ENCODE peak calls at places on chromosome 9, in eight cellular contexts. A is CD4-positive, CD25-positive, alpha-beta regulatory T cell; L is aorta; K is mesendoderm; O is neuronal stem cell; M is PC-9; J is sigmoid colon; V is psoas muscle. D is an unnamed sample.
A peak's percentile ranks its signal among the peaks of the same experiment; 100 is the strongest.

GRCh38 chr9:33698267-33698666 is 97.1 kb upstream of the PRSS3 start:
- DNase-seq in J (no peak), A (no peak), K (no peak), M (no peak), L (no peak), V (no peak), O (no peak), D (no peak)

GRCh38 chr9:33408087-33408486 is 5.7 kb upstream of the AQP7 start:
- DNase-seq in V (no peak), O (no peak), M (no peak), K (no peak), J (no peak), L (no peak), A (no peak), D (no peak)

GRCh38 chr9:116789097-116789496 is 102.0 kb downstream of the TRIM32 start:
- DNase-seq in V (no peak), A (no peak), J (no peak), M (no peak), L (no peak), O (no peak), K (peak; percentile 65), D (no peak)

GRCh38 chr9:16257604-16258003 is 612.9 kb downstream of the BNC2 start:
- DNase-seq in M (no peak), O (no peak), L (no peak), J (no peak), K (peak; percentile 34), A (no peak), V (no peak), D (no peak)

GRCh38 chr9:75105841-75106240 is 17.5 kb downstream of the OSTF1 start:
- DNase-seq in V (no peak), K (no peak), M (no peak), J (no peak), L (no peak), O (no peak), A (no peak), D (no peak)

GRCh38 chr9:134717056-134717455 is 75.5 kb downstream of the COL5A1 start:
- DNase-seq in A (no peak), M (no peak), K (no peak), J (no peak), L (no peak), O (no peak), V (peak; percentile 42), D (no peak)

GRCh38 chr9:35510745-35511428 is 21.0 kb downstream of the RUSC2 start:
- DNase-seq in V (peak; percentile 83), M (peak; percentile 90), J (peak; percentile 94), O (no peak), L (peak; percentile 91), K (peak; percentile 69), A (no peak), D (peak; percentile 67)

GRCh38 chr9:92141144-92142129 is 26.2 kb upstream of the SPTLC1 start:
- DNase-seq in O (no peak), K (no peak), M (no peak), L (no peak), J (peak; percentile 68), V (no peak), A (no peak), D (no peak)

GRCh38 chr9:123749580-123750202 is 180.2 kb downstream of the DENND1A start:
- DNase-seq in L (no peak), V (no peak), A (no peak), O (no peak), J (no peak), M (no peak), K (peak; percentile 37), D (peak; percentile 18)

GRCh38 chr9:92600075-92600741 is 64.4 kb upstream of the ECM2 start:
- DNase-seq in A (no peak), K (no peak), J (no peak), O (no peak), M (no peak), V (no peak), L (no peak), D (no peak)

GRCh38 chr9:24793711-24794110 is 248.0 kb upstream of the IZUMO3 start:
- DNase-seq in O (no peak), A (no peak), V (no peak), L (no peak), K (no peak), J (no peak), M (no peak), D (no peak)

GRCh38 chr9:6506571-6506970 is 93.6 kb downstream of the UHRF2 start:
- DNase-seq in V (no peak), O (no peak), J (no peak), L (no peak), A (no peak), M (no peak), K (no peak), D (no peak)

GRCh38 chr9:21070171-21070571 is 7.6 kb downstream of the IFNB1 start:
- DNase-seq in J (peak; percentile 80), A (no peak), M (peak; percentile 65), K (peak; percentile 54), O (no peak), L (peak; percentile 61), V (no peak), D (peak; percentile 88)

GRCh38 chr9:83280259-83280658 is 217.3 kb upstream of the RASEF start:
- DNase-seq in M (no peak), O (no peak), A (no peak), L (no peak), K (no peak), V (no peak), J (no peak), D (no peak)

GRCh38 chr9:124550080-124550479 is 42.9 kb upstream of the NR5A1 start:
- DNase-seq in M (no peak), A (no peak), K (no peak), V (no peak), O (no peak), L (no peak), J (no peak), D (no peak)

GRCh38 chr9:108271646-108272349 is 584.0 kb downstream of the ACTL7B start:
- DNase-seq in O (peak; percentile 30), M (peak; percentile 89), L (no peak), K (peak; percentile 75), A (no peak), V (no peak), J (no peak), D (peak; percentile 75)
- H3K4me3 ChIP-seq in O (no peak overlapping the region), M (peak overlapping the region; percentile 47), L (no peak overlapping the region), K (no peak overlapping the region), A (no peak overlapping the region), V (peak overlapping the region; percentile 37), J (peak overlapping the region; percentile 2), D (no peak overlapping the region)

DNA sequence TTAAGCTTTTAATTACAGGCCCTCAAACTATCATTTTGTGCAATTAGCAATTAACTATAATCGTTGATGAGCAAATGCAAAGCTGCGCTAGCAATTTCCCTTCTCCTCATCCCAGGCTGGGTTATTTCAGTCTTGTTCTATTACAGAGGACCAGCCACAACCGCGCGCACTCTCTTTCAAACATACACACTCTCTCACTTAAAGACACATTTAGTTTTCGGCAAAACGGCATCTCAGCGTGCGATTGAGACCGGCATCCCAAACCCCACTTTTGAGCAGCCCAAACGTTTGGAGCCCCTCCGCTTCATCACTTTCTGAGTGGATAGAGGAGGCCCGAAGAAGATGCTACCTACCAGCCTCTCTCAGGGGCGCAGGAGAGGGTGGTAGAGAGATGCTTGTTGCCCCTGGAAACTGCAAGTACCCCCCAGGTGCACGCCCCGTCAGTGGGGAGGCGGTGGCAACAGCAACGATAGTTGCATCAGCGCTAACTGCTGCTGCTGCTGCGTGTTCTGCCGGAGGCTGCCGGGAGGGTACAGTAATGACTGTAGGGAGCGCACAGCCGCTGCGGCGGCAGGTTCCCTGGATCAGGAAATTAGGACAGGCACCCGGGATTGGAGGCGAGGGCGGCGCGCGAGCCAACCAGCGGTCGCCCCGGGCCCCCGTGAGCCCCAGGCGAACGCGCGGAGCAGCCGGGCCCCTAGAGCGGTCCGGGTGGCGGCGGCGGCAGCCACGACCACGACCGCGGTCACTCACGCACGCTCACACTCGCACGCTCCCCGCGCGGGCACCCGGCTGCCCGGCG is 510 bp upstream of the VLDLR start:
- DNase-seq in K (peak; percentile 96), L (peak; percentile 86), J (peak; percentile 92), O (peak; percentile 59), M (peak; percentile 64), A (no peak), V (peak; percentile 90), D (peak; percentile 38)
- H3K27me3 ChIP-seq in K (no peaks in the 10 kb centered on the region), L (no peaks in the 10 kb centered on the region), J (no peaks in the 10 kb centered on the region), O (peaks cover 3% of the 10 kb centered on the region), M (no peaks in the 10 kb centered on the region), A (peaks cover 23% of the 10 kb centered on the region), V (no peaks in the 10 kb centered on the region), D (no peaks in the 10 kb centered on the region)

DNA sequence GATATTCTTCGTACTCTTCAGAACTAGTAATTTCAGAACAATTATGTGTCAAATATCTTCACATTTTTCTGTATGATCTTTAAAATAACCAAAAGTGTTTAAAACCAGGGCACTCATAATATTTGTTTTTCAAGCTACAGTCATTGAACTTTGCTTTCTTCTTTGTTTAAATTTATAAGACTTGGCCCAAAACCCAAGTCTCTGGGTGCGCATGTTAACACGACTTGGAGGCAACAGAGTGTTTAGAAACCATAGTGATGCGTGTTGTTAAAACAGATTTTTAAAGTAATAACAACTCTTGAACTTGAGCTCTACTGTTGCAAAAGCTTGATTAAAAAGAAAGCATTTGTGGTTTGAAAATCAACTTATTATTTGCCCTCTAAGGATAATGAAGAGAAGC is 26.0 kb upstream of the GRIN3A start:
- DNase-seq in L (no peak), M (no peak), A (no peak), O (no peak), J (no peak), K (no peak), V (no peak), D (no peak)
- H3K4me3 ChIP-seq in L (no peak overlapping the region), M (no peak overlapping the region), A (no peak overlapping the region), O (no peak overlapping the region), J (no peak overlapping the region), K (no peak overlapping the region), V (no peak overlapping the region), D (no peak overlapping the region)

DNA sequence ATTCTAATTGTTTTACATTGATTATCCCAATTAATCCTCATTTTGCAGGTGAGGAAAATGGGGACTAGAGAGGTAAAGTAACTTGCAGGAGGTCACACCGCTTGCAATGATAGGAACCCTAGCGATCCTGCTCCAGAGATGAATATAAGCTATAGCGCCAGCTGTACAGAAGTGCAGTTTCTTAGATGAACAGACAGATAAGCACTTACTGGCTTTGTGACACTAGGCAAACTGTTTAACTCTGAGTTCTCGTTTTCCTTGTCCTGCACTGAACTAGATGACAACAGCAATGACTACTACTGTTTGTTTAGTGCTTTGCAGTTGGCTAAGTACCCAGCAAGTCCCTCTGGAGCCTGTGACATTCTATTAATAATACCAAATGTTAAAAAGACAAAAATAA is 11.1 kb downstream of the LHX6 start:
- DNase-seq in L (no peak), A (no peak), K (no peak), V (no peak), M (no peak), O (no peak), J (no peak), D (no peak)
- H3K27me3 ChIP-seq in L (no peaks in the 10 kb centered on the region), A (peaks cover 42% of the 10 kb centered on the region), K (peaks cover 81% of the 10 kb centered on the region), V (peaks cover 96% of the 10 kb centered on the region), M (no peaks in the 10 kb centered on the region), O (peaks cover 99% of the 10 kb centered on the region), J (peaks cover 89% of the 10 kb centered on the region), D (peaks cover 92% of the 10 kb centered on the region)

D was measured in kidney epithelial cell.